ENCODE peak calls at places on chromosomes 3 and 15, in ten cellular contexts. F, H, Z, P, C, L, B, N, D and T are unnamed samples.

GRCh38 chr3:49161808-49162530 is 4.2 kb downstream of the CCDC71 start:
- DNase-seq in F (no peak), H (no peak), Z (no peak), P (no peak), C (no peak), L (no peak), B (no peak), N (no peak), D (no peak), T (no peak)

GRCh38 chr3:191417457-191417729 is 43.6 kb upstream of the PYDC2 start:
- DNase-seq in F (no peak), H (no peak), Z (no peak), P (no peak), C (no peak), L (no peak), B (no peak), N (no peak), D (no peak), T (no peak)

GRCh38 chr3:136898549-136898948 is 36.5 kb downstream of the NCK1 start:
- DNase-seq in F (no peak), H (no peak), Z (no peak), P (no peak), C (no peak), L (no peak), B (no peak), N (no peak), D (no peak), T (no peak)

GRCh38 chr3:18124501-18124900 is 300.6 kb downstream of the SATB1 start:
- DNase-seq in F (no peak), H (no peak), Z (no peak), P (peak; percentile 73), C (no peak), L (no peak), B (no peak), N (no peak), D (peak; percentile 59), T (peak; percentile 34)

GRCh38 chr3:144756704-144757440 is 785.2 kb downstream of the DIPK2A start:
- DNase-seq in F (no peak), H (no peak), Z (no peak), P (no peak), C (no peak), L (no peak), B (no peak), N (no peak), D (no peak), T (no peak)

GRCh38 chr15:51982013-51982769 is 10.6 kb upstream of the LEO1 start:
- DNase-seq in F (peak; percentile 45), H (no peak), Z (no peak), P (peak; percentile 90), C (no peak), L (no peak), B (peak; percentile 23), N (no peak), D (peak; percentile 53), T (no peak)

GRCh38 chr3:171646357-171647133 is 163.7 kb downstream of the PLD1 start:
- DNase-seq in F (no peak), H (no peak), Z (no peak), P (peak; percentile 88), C (peak; percentile 56), L (no peak), B (peak; percentile 57), N (no peak), D (no peak), T (peak; percentile 46)

GRCh38 chr3:188339410-188340295 is 185.7 kb downstream of the LPP start:
- DNase-seq in F (no peak), H (no peak), Z (no peak), P (no peak), C (no peak), L (no peak), B (no peak), N (no peak), D (no peak), T (no peak)

GRCh38 chr3:194262345-194263305 is 88.5 kb downstream of the CPN2 start:
- DNase-seq in F (no peak), H (no peak), Z (no peak), P (no peak), C (no peak), L (no peak), B (no peak), N (peak; percentile 27), D (no peak), T (no peak)

GRCh38 chr15:45732544-45733130 is 97.8 kb downstream of the SQOR start:
- DNase-seq in F (peak; percentile 39), H (no peak), Z (no peak), P (no peak), C (peak; percentile 64), L (no peak), B (peak; percentile 49), N (no peak), D (no peak), T (no peak)

GRCh38 chr3:142972092-142972753 is 8.7 kb upstream of the PAQR9 start:
- DNase-seq in F (no peak), H (no peak), Z (no peak), P (no peak), C (no peak), L (no peak), B (no peak), N (no peak), D (no peak), T (no peak)

GRCh38 chr3:142976621-142977398 is 13.3 kb upstream of the PAQR9 start:
- DNase-seq in F (peak; percentile 45), H (peak; percentile 56), Z (peak; percentile 70), P (peak; percentile 96), C (peak; percentile 93), L (peak; percentile 51), B (peak; percentile 85), N (peak; percentile 84), D (peak; percentile 97), T (peak; percentile 75)

GRCh38 chr3:142977399-142977728 is 13.9 kb upstream of the PAQR9 start:
- DNase-seq in F (no peak), H (no peak), Z (no peak), P (peak; percentile 54), C (no peak), L (no peak), B (no peak), N (no peak), D (peak; percentile 31), T (no peak)

GRCh38 chr3:142973217-142974009 is 9.9 kb upstream of the PAQR9 start:
- DNase-seq in F (no peak), H (no peak), Z (no peak), P (no peak), C (peak; percentile 92), L (no peak), B (peak; percentile 74), N (no peak), D (no peak), T (no peak)

GRCh38 chr3:142975316-142975995 is 12.0 kb upstream of the PAQR9 start:
- DNase-seq in F (no peak), H (no peak), Z (no peak), P (no peak), C (no peak), L (no peak), B (no peak), N (no peak), D (no peak), T (no peak)
- TF ChIP-seq CTCF in F (no peak), H (no peak), Z (no peak), P (no peak), C (peak; percentile 7), L (no peak), B (no peak), N (no peak), D (peak; percentile 19), T (no peak)

GRCh38 chr3:129688310-129688895 is 81.9 kb upstream of the PLXND1 start:
- DNase-seq in F (peak; percentile 28), H (no peak), Z (peak; percentile 61), P (peak; percentile 73), C (peak; percentile 82), L (no peak), B (peak; percentile 59), N (peak; percentile 73), D (peak; percentile 60), T (peak; percentile 3)

GRCh38 chr3:129687586-129688125 is 81.2 kb upstream of the PLXND1 start:
- DNase-seq in F (no peak), H (no peak), Z (no peak), P (no peak), C (no peak), L (no peak), B (no peak), N (no peak), D (no peak), T (no peak)

GRCh38 chr3:129690963-129691362 is 84.5 kb upstream of the PLXND1 start:
- DNase-seq in F (no peak), H (no peak), Z (no peak), P (no peak), C (no peak), L (no peak), B (no peak), N (no peak), D (no peak), T (no peak)

GRCh38 chr3:129690406-129690805 is 83.9 kb upstream of the PLXND1 start:
- DNase-seq in F (peak; percentile 28), H (peak; percentile 52), Z (no peak), P (peak; percentile 63), C (no peak), L (no peak), B (peak; percentile 59), N (no peak), D (peak; percentile 50), T (peak; percentile 7)

GRCh38 chr3:129689036-129689435 is 82.6 kb upstream of the PLXND1 start:
- DNase-seq in F (no peak), H (no peak), Z (no peak), P (no peak), C (no peak), L (no peak), B (no peak), N (no peak), D (no peak), T (no peak)
- H3K4me3 ChIP-seq in F (no peak overlapping the region), H (no peak overlapping the region), Z (no peak overlapping the region), P (no peak overlapping the region), C (no peak overlapping the region), L (peak overlapping the region; percentile 40), B (peak overlapping the region; percentile 56), N (no peak overlapping the region), D (no peak overlapping the region), T (no peak overlapping the region)

DNA sequence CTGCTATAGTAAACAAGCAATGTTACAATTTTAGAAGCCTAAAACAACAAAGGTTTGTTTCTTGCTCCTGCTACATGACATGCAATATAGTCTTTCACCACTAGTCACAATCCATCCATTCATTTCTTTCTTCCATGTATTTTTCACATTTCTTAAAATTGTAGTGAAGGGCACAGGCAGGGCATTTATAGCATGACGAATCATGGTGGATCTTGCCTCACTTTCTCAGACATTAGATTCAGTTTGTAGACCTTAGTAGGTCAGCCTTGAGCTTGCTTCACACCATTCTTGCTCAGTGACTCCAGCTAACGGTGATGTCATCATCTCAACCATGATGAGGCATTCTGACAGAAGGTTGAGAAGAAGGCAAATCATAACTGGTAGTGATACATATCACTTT is 546.8 kb downstream of the TBL1XR1 start:
- DNase-seq in F (no peak), H (no peak), Z (no peak), P (no peak), C (no peak), L (no peak), B (no peak), N (no peak), D (peak; percentile 43), T (no peak)
- TF ChIP-seq CTCF in F (no peak), H (no peak), Z (no peak), P (peak; percentile 9), C (no peak), L (no peak), B (no peak), N (no peak), D (peak; percentile 3), T (no peak)

DNA sequence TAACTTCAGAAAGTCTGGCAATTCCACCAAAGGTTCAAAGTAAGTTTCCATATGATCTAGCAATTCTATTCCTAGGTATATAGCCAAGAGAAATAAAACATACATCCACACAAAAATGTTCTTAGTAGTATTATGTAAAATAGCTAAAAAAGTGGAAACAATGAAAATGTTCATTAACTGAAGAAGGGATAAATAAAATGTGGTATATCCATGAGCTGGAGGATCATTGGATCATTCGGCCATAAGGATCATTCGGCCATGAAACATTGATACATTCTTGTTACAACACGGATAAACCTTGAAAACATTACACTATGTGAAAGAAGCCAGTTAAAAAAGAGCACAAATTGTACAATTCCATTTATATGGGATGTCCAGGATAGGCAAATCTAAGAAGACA is 2.4 kb downstream of the KPNA4 start:
- DNase-seq in F (no peak), H (no peak), Z (no peak), P (no peak), C (no peak), L (no peak), B (no peak), N (no peak), D (no peak), T (no peak)
- H3K4me3 ChIP-seq in F (no peak overlapping the region), H (no peak overlapping the region), Z (peak overlapping the region; percentile 17), P (peak overlapping the region; percentile 42), C (no peak overlapping the region), L (peak overlapping the region; percentile 96), B (peak overlapping the region; percentile 70), N (peak overlapping the region; percentile 88), D (peak overlapping the region; percentile 85), T (no peak overlapping the region)